ENCODE peak calls at places on chromosomes 2 and 18, in seven cellular contexts. A, W, H, E, V, S and D are unnamed samples. For H3K4me1 and H3K79me2, the result is how much of the 10 kb centered on the place peaks cover.

GRCh38 chr2:82731824-82732223 is 1727.3 kb downstream of the SUCLG1 start:
- DNase-seq in V (no peak), H (no peak), W (no peak), S (no peak), E (no peak), A (peak), D (no peak)

GRCh38 chr2:56077352-56077915 is 106.4 kb upstream of the CCDC85A start:
- DNase-seq in W (peak), H (no peak), A (peak), S (peak), V (peak), E (peak), D (peak)

GRCh38 chr2:42100696-42101585 is 53.1 kb downstream of the PKDCC start:
- DNase-seq in H (peak), S (no peak), W (peak), V (no peak), E (no peak), A (peak), D (no peak)

GRCh38 chr2:231615058-231615671 is 22.5 kb downstream of the TEX44 start:
- DNase-seq in S (no peak), V (no peak), W (no peak), E (no peak), H (no peak), A (no peak), D (peak)

GRCh38 chr2:137157851-137158250 is 392.5 kb downstream of the THSD7B start:
- DNase-seq in S (no peak), A (no peak), E (no peak), H (no peak), V (no peak), W (no peak), D (no peak)

GRCh38 chr2:16281451-16282330 is 341.3 kb downstream of the MYCN start:
- DNase-seq in W (no peak), A (peak), S (peak), H (no peak), V (peak), E (peak), D (peak)

GRCh38 chr2:24950100-24950499 is 21.7 kb downstream of the DNAJC27 start:
- DNase-seq in H (no peak), A (no peak), V (no peak), S (no peak), E (no peak), W (no peak), D (no peak)

GRCh38 chr2:131590896-131591295 is 63.2 kb downstream of the CCDC74A start:
- DNase-seq in A (no peak), V (no peak), S (no peak), W (no peak), E (no peak), H (no peak), D (no peak)

GRCh38 chr2:10497797-10498251 is 49.7 kb upstream of the ODC1 start:
- DNase-seq in W (peak), V (peak), E (peak), H (peak), A (peak), S (no peak), D (no peak)

GRCh38 chr18:79949571-79950439 is 1.6 kb downstream of the SLC66A2 start:
- DNase-seq in S (peak), W (no peak), A (no peak), V (no peak), H (no peak), E (no peak), D (peak)

GRCh38 chr2:185857676-185858075 is 119.1 kb downstream of the FSIP2 start:
- DNase-seq in E (no peak), H (no peak), W (peak), V (no peak), S (no peak), A (no peak), D (no peak)

GRCh38 chr2:221388891-221389290 is 183.2 kb downstream of the EPHA4 start:
- DNase-seq in W (no peak), A (no peak), E (no peak), H (no peak), V (no peak), S (no peak), D (no peak)

GRCh38 chr2:96869824-96870630 is at the start of gene SEMA4C:
- DNase-seq in A (no peak), S (no peak), H (peak), V (no peak), W (no peak), E (peak), D (no peak)

GRCh38 chr2:240466579-240467148 is 31.2 kb downstream of the GPC1 start:
- DNase-seq in W (no peak), A (no peak), V (no peak), H (no peak), E (peak), S (no peak), D (no peak)

GRCh38 chr18:58135170-58135569 is 91.1 kb downstream of the NEDD4L start:
- DNase-seq in A (peak), S (no peak), H (peak), V (peak), W (peak), E (no peak), D (no peak)

GRCh38 chr2:46317092-46317486 is 19.9 kb downstream of the EPAS1 start:
- DNase-seq in W (no peak), V (no peak), H (no peak), E (no peak), S (no peak), A (no peak), D (no peak)

GRCh38 chr2:46313063-46313462 is 15.9 kb downstream of the EPAS1 start:
- DNase-seq in H (no peak), W (no peak), S (no peak), E (no peak), A (no peak), V (no peak), D (no peak)

GRCh38 chr2:46315103-46315890 is 18.1 kb downstream of the EPAS1 start:
- DNase-seq in E (peak), A (peak), V (peak), S (no peak), W (peak), H (peak), D (no peak)

GRCh38 chr2:46311651-46312223 is 14.5 kb downstream of the EPAS1 start:
- DNase-seq in S (no peak), H (no peak), E (no peak), A (no peak), V (no peak), W (peak), D (no peak)

DNA sequence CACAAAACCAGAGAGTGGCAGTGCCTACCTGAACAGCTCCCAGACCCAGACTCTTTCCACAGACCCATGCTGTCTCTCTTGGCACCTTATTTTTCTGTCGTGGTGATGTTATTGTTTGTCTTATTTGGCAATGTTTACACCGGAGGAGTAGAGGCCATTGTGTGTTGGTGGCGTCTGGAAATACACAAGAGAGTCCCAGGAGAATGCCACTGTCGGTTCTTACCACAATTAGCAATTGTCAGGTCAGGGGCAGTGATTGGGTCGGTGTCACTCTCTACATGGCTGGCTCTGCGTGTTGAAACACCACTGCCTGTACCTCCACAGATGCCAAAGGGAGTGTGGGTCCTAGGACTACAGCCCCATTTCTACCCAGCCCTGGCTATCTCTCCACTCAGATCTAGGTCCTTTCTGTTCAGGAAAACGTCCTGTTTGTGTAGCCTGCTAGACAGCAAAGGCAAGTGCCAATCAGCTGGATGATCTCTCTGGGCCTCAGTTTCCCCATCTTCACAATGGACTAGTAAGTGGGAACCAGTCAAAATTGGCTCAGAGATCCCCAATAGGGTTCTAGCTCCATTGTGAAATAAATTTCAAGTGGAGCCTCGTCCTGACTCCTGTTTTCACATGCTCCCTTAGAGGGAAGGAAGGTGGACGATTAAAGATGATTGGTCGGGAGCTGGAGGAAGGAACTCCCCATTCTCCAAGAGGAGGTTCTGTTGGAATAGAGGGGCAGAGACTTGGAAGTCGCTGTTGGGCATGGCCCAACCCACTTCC is 17.0 kb downstream of the EPAS1 start:
- DNase-seq in H (no peak), A (no peak), E (no peak), S (no peak), V (no peak), W (no peak), D (no peak)
- H3K4me1 ChIP-seq in H (under half), A (half or more), E (half or more), S (under half), V (half or more), W (under half), D (under half)

GRCh38 chr2:33069894-33070651 is 123.3 kb downstream of the LTBP1 start:
- DNase-seq in V (peak), A (peak), W (peak), S (no peak), H (peak), E (no peak), D (no peak)
- H3K79me2 ChIP-seq in V (under half), A (under half), W (under half), S (under half), H (under half), E (under half), D (under half)

GRCh38 chr2:236574424-236575145 is 5.0 kb downstream of the ACKR3 start:
- DNase-seq in V (no peak), A (no peak), W (no peak), H (no peak), E (no peak), S (no peak), D (no peak)
- H3K4me1 ChIP-seq in V (under half), A (under half), W (under half), H (under half), E (under half), S (under half), D (under half)

DNA sequence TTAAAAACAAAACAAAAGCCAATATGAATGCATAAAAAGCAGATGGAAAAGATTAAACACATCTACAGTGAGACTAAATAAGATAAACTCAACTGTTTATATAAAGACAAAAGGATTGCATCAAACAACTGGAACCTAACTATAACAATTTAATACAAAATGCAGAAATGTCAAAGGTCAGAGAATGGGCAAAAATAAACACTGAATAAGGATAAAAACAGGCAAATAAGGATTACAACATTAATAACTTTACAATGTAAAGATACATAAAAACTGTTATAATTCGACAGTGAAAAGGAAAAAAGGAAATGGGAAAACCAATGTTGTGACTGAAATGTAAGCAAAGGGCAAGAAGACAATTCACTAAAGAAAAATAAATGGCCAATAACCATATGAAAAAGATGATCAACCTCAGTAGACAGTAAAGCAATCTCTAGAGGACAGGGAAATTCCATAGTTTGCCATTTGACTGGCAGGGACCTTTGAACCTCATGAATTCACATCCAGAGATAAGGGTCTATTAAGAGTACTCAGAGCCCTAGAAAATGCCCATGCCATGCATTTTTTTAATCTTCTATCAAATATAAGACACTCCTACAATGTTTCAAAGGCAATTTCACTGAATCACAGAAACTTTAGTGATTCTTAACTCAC is 83.7 kb downstream of the TMEM131 start:
- DNase-seq in A (no peak), S (no peak), H (peak), W (no peak), V (peak), E (no peak), D (no peak)
- H3K79me2 ChIP-seq in A (half or more), S (under half), H (under half), W (half or more), V (under half), E (under half), D (under half)

DNA sequence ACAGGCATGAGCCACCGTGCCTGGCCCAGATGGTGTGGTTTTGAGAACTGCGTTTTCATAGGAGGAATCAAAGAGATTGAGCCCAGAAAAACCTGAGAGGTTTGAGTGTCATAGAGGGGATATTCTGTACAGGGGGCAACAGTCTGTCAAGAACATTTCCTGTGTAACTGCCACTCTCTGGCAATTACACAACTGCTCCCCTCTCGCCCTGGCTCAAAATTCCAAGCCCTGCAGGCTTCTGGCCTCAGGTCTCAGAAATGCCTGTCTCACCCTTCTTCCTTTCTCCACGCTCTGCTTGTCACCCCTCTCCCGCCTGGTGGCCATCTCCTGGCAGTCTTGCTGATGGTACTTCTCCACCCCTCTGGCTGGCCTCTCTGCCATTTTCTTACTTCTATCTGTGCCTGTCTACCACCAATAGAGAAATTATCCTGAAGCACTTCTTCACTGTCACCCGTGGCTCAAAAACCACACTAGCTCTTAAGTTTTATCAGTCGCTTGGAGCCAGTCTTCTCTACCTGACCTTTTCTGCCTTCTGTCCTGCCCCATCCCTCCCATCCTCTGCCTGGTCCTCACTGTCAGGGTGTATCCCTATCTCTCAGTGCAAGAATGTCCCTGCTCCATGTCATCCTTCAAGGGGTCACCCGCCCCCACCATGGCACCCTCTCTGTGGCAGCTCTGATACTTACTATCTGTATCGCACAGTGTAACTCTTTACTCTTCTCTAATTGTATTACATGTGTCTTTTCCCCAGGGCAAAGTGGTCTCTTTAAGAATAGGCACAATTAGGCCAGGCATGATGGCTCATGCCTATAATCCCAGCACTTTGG is 4.2 kb downstream of the VAMP5 start:
- DNase-seq in H (no peak), S (no peak), E (no peak), W (no peak), V (no peak), A (no peak), D (no peak)
- H3K4me1 ChIP-seq in H (under half), S (under half), E (under half), W (under half), V (half or more), A (under half), D (under half)